ENCODE peak calls at places on chromosomes 13 and 19, in five cellular contexts. S is effector memory CD4-positive, alpha-beta T cell; Q is body of pancreas; G is OCI-LY7; R is kidney. J is an unnamed sample.
A peak's percentile ranks its signal among the peaks of the same experiment; 100 is the strongest.

GRCh38 chr19:51586799-51587198 is 15.7 kb downstream of the ZNF175 start:
- DNase-seq in S (no peak), Q (no peak), G (no peak), R (no peak), J (no peak)

GRCh38 chr19:58067240-58067912 is 8.3 kb downstream of the ZNF135 start:
- DNase-seq in S (no peak), Q (no peak), G (no peak), R (peak; percentile 10), J (no peak)

GRCh38 chr13:28385362-28385761 is 109.6 kb downstream of the FLT1 start:
- DNase-seq in S (no peak), Q (no peak), G (no peak), R (no peak), J (no peak)

GRCh38 chr19:5694952-5695648 is 5.0 kb downstream of the RPL36 start:
- DNase-seq in S (no peak), Q (peak; percentile 12), G (no peak), R (no peak), J (no peak)

GRCh38 chr13:66780814-66781213 is 449.3 kb downstream of the PCDH9 start:
- DNase-seq in S (no peak), Q (no peak), G (no peak), R (no peak), J (no peak)

GRCh38 chr13:95185851-95186250 is 115.4 kb downstream of the ABCC4 start:
- DNase-seq in S (peak; percentile 51), Q (no peak), G (no peak), R (no peak), J (no peak)

GRCh38 chr13:21583496-21583895 is 20.5 kb downstream of the MICU2 start:
- DNase-seq in S (no peak), Q (no peak), G (no peak), R (no peak), J (no peak)

GRCh38 chr19:9917322-9917721 is 19.0 kb downstream of the OLFM2 start:
- DNase-seq in S (no peak), Q (peak; percentile 41), G (peak; percentile 61), R (no peak), J (no peak)

GRCh38 chr19:8512115-8512967 is 1.6 kb downstream of the ZNF414 start:
- DNase-seq in S (no peak), Q (no peak), G (peak; percentile 79), R (no peak), J (no peak)

GRCh38 chr13:51916419-51916818 is 54.6 kb downstream of the CCDC70 start:
- DNase-seq in S (no peak), Q (no peak), G (no peak), R (no peak), J (no peak)

GRCh38 chr13:44280461-44280860 is 93.2 kb upstream of the SERP2 start:
- DNase-seq in S (no peak), Q (no peak), G (no peak), R (no peak), J (no peak)

GRCh38 chr13:40922437-40923040 is 96.6 kb downstream of the ELF1 start:
- DNase-seq in S (no peak), Q (peak; percentile 24), G (no peak), R (no peak), J (no peak)

GRCh38 chr13:48175200-48175599 is 57.8 kb upstream of the ITM2B start:
- DNase-seq in S (no peak), Q (no peak), G (peak; percentile 26), R (no peak), J (no peak)

GRCh38 chr13:104057851-104058250 is 991.6 kb upstream of the SLC10A2 start:
- DNase-seq in S (no peak), Q (no peak), G (no peak), R (no peak), J (no peak)

GRCh38 chr13:24700539-24700938 is 20.3 kb downstream of the ATP12A start:
- DNase-seq in S (no peak), Q (no peak), G (no peak), R (no peak), J (no peak)

GRCh38 chr19:14149509-14149994 is 13.2 kb upstream of the ASF1B start:
- DNase-seq in S (peak; percentile 40), Q (no peak), G (no peak), R (peak; percentile 94), J (peak; percentile 76)

GRCh38 chr13:74024856-74025255 is 109.3 kb downstream of the KLF12 start:
- DNase-seq in S (no peak), Q (no peak), G (no peak), R (no peak), J (no peak)

GRCh38 chr13:74024314-74024713 is 109.9 kb downstream of the KLF12 start:
- DNase-seq in S (no peak), Q (no peak), G (no peak), R (no peak), J (no peak)

GRCh38 chr13:74026753-74027152 is 107.5 kb downstream of the KLF12 start:
- DNase-seq in S (peak; percentile 64), Q (no peak), G (peak; percentile 82), R (peak; percentile 37), J (no peak)

GRCh38 chr13:74025369-74025768 is 108.8 kb downstream of the KLF12 start:
- DNase-seq in S (no peak), Q (no peak), G (no peak), R (no peak), J (no peak)

GRCh38 chr13:74027161-74027779 is 106.9 kb downstream of the KLF12 start:
- DNase-seq in S (no peak), Q (no peak), G (peak; percentile 14), R (no peak), J (no peak)
- H3K4me3 ChIP-seq in S (peak overlapping the region; percentile 18), Q (no peak overlapping the region), G (peak overlapping the region; percentile 56), R (no peak overlapping the region), J (no peak overlapping the region)

GRCh38 chr13:31614073-31614472 is 125.3 kb upstream of the RXFP2 start:
- DNase-seq in S (no peak), Q (no peak), G (no peak), R (no peak), J (no peak)

GRCh38 chr13:31611214-31611613 is 128.1 kb upstream of the RXFP2 start:
- DNase-seq in S (no peak), Q (no peak), G (no peak), R (no peak), J (no peak)

GRCh38 chr13:31605076-31605858 is 134.1 kb upstream of the RXFP2 start:
- DNase-seq in S (no peak), Q (no peak), G (no peak), R (no peak), J (no peak)

GRCh38 chr13:31614704-31615103 is 124.6 kb upstream of the RXFP2 start:
- DNase-seq in S (no peak), Q (no peak), G (no peak), R (no peak), J (no peak)

DNA sequence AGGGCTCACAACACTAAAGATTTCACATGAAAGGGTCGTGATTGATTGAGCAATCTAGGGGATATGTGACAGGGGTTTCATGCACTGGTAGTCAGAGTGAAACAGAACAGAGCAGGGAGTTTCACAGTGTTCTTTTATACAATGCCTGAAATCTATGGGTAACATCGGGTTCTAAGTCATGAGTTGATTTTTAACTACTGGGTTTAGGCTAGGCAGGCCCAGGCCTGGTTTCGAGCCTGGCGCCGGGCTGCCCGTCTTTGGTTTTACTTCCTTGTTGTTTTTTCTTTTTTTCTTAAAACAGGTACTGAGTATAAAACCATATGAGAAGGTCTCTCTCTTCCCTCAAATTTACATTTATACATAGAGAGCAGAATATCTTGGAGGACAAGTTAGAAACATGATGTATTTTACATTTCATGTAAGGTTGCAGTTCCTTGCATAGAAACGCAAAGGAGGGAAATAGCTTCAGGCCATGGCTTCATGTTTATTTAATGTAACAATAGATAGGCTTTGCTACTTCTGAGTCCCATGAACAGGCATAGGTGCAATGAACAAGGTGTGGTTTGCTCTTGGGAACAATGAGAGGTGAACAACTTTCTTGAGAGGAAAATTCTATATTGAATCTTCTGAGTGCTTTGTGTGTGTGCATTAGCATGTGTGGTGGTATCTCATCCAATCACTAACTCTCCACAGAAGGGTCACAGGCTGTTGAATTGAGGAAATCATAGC is 128.9 kb upstream of the RXFP2 start:
- DNase-seq in S (no peak), Q (no peak), G (no peak), R (no peak), J (no peak)
- H3K27ac ChIP-seq in S (no peak overlapping the region), Q (no peak overlapping the region), G (no peak overlapping the region), R (no peak overlapping the region), J (no peak overlapping the region)

GRCh38 chr13:46496086-46496485 is 56.9 kb upstream of the LRCH1 start:
- DNase-seq in S (no peak), Q (no peak), G (no peak), R (no peak), J (no peak)
- H3K4me3 ChIP-seq in S (no peak overlapping the region), Q (no peak overlapping the region), G (no peak overlapping the region), R (no peak overlapping the region), J (no peak overlapping the region)

DNA sequence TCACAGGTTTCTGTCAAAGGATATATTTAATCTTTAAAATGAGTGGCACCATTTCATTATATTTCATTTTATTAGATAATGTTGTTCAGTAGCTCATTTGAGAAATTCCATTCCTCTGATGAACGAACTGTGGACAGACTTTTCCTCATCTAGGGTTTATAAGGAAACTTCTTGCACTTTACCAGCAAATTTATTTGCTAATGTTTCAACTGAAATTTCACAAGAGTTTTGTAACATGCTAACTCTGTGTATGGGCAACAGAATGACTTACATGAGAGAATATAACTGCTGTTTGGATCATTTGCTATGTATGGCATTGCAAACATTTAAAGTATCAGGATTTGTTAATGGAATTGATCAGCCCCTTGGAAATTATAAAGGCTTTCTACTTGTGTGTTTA is 3.7 kb upstream of the IRS2 start:
- DNase-seq in S (no peak), Q (no peak), G (no peak), R (no peak), J (no peak)
- H3K27ac ChIP-seq in S (no peak overlapping the region), Q (no peak overlapping the region), G (no peak overlapping the region), R (no peak overlapping the region), J (no peak overlapping the region)

DNA sequence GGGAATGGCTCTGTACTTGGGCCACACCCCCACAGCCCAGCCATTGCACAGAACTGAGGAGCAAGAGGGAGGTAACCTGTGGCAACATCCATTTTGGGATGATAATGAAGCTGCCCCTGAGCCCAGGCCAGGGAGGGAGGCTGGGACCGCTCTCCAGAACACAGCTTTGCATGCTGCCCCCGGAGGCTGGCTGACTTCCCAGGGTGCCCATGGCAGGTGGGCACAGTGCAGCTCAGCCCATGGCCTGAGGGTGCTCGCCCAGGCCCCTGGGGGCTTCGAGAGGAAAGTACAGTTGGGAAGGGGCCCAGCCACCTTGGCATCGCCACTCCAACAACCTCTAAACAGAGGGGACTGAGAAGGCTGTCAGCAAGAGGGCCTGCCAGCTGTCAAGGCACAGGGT is 5.7 kb downstream of the COPE start:
- DNase-seq in S (no peak), Q (no peak), G (no peak), R (no peak), J (no peak)
- H3K4me3 ChIP-seq in S (no peak overlapping the region), Q (no peak overlapping the region), G (no peak overlapping the region), R (no peak overlapping the region), J (no peak overlapping the region)

DNA sequence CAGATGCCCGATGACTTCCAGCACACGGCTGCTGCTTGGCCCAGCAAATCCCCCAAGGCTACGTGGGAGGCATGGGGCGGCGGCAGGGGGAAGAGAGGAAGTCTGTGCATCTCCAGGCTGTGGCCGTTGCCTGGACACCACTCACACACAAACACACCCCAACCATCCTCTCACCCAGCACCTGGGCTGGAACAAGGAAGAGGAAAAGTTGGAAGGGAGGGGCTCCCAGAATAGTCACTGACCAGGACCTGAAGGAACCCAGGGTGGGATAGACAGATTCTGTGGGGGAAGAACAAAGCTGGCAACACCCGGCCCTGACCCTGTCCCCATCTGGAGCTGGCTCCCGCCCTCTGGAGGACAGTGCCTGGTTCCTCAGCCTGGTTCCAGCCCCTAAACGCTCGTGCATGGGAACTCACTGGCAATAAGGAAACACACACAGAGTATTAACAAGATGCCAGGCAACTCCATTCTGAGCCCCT is 11.2 kb downstream of the PPP6R1 start:
- DNase-seq in S (no peak), Q (no peak), G (no peak), R (peak; percentile 77), J (peak; percentile 86)
- H3K27ac ChIP-seq in S (no peak overlapping the region), Q (no peak overlapping the region), G (no peak overlapping the region), R (no peak overlapping the region), J (no peak overlapping the region)

J was measured in lower lobe of right lung.